ENCODE peak calls at places on chromosomes 1 and 21, in six cellular contexts. X is fibroblast of lung, T is pancreas, O is keratinocyte, L is neural progenitor cell, V is Peyer's patch. D is an unnamed sample. For H3K4me1, the result is how much of the 10 kb centered on the place peaks cover.

GRCh38 chr21:46065215-46065992 is 32.5 kb upstream of the COL6A2 start:
- DNase-seq in T (no peak), O (no peak), V (peak), L (no peak), X (peak), D (no peak)

GRCh38 chr1:229843627-229844238 is 217.7 kb downstream of the URB2 start:
- DNase-seq in T (no peak), O (no peak), L (no peak), X (peak), V (peak), D (peak)

GRCh38 chr1:180171691-180172090 is 17.0 kb downstream of the QSOX1 start:
- DNase-seq in T (no peak), O (no peak), L (no peak), X (no peak), V (peak), D (no peak)

GRCh38 chr21:46628868-46629267 is 6.6 kb upstream of the PRMT2 start:
- DNase-seq in V (no peak), X (no peak), O (no peak), T (no peak), L (no peak), D (no peak)

GRCh38 chr1:37795340-37796110 is 1.9 kb downstream of the MANEAL start:
- DNase-seq in V (peak), T (peak), L (peak), O (no peak), X (peak), D (peak)

GRCh38 chr1:143735764-143736461 is 235.9 kb downstream of the FAM72C start:
- DNase-seq in O (no peak), L (no peak), X (no peak), T (peak), V (no peak), D (peak)

GRCh38 chr1:3002349-3003038 is 18.8 kb upstream of the ACTRT2 start:
- DNase-seq in V (peak), T (no peak), L (no peak), X (no peak), O (no peak), D (peak)

GRCh38 chr1:104291156-104291555 is 541.5 kb downstream of the AMY1C start:
- DNase-seq in O (no peak), X (no peak), L (no peak), V (no peak), T (no peak), D (no peak)

GRCh38 chr1:30740251-30740951 is 17.0 kb upstream of the MATN1 start:
- DNase-seq in V (no peak), O (no peak), X (no peak), L (no peak), T (peak), D (no peak)

GRCh38 chr1:218383681-218384080 is 38.5 kb downstream of the TGFB2 start:
- DNase-seq in X (no peak), O (no peak), T (no peak), L (no peak), V (no peak), D (no peak)

GRCh38 chr1:187390157-187390556 is 561.4 kb downstream of the PLA2G4A start:
- DNase-seq in V (no peak), O (no peak), T (no peak), X (peak), L (no peak), D (no peak)

GRCh38 chr1:90488451-90488850 is 228.7 kb downstream of the BARHL2 start:
- DNase-seq in X (peak), O (no peak), T (no peak), V (no peak), L (no peak), D (no peak)

GRCh38 chr21:36589352-36589971 is 109.5 kb upstream of the SIM2 start:
- DNase-seq in X (peak), V (no peak), L (peak), O (no peak), T (peak), D (peak)

GRCh38 chr21:41537356-41537755 is 29.4 kb upstream of the TMPRSS2 start:
- DNase-seq in T (no peak), L (no peak), V (no peak), X (peak), O (no peak), D (no peak)

GRCh38 chr1:162019006-162019405 is 4.7 kb downstream of the OLFML2B start:
- DNase-seq in L (no peak), X (peak), T (no peak), O (peak), V (no peak), D (no peak)

GRCh38 chr1:52532732-52533327 is 20.1 kb downstream of the TUT4 start:
- DNase-seq in O (no peak), X (no peak), T (no peak), V (no peak), L (no peak), D (no peak)

GRCh38 chr1:170768929-170769328 is 105.0 kb downstream of the PRRX1 start:
- DNase-seq in T (no peak), O (no peak), L (peak), V (no peak), X (no peak), D (no peak)

GRCh38 chr1:168081373-168082007 is 55.2 kb downstream of the GPR161 start:
- DNase-seq in O (no peak), T (no peak), L (no peak), X (peak), V (no peak), D (no peak)

GRCh38 chr21:38438476-38438893 is 59.8 kb downstream of the ERG start:
- DNase-seq in L (no peak), V (no peak), O (no peak), X (peak), T (no peak), D (no peak)

GRCh38 chr1:53733975-53734649 is 4.9 kb downstream of the GLIS1 start:
- DNase-seq in L (no peak), O (no peak), X (peak), V (no peak), T (no peak), D (no peak)

GRCh38 chr1:32701951-32702598 is 495 bp downstream of the SYNC start:
- DNase-seq in V (no peak), X (peak), L (peak), T (peak), O (no peak), D (peak)

GRCh38 chr1:205783904-205784303 is 8.6 kb upstream of the RAB29 start:
- DNase-seq in O (no peak), X (peak), V (no peak), L (peak), T (no peak), D (no peak)

GRCh38 chr1:169105434-169106094 is 926 bp upstream of the ATP1B1 start:
- DNase-seq in O (no peak), L (peak), T (peak), X (peak), V (peak), D (peak)

GRCh38 chr1:7255303-7256058 is 470.2 kb downstream of the CAMTA1 start:
- DNase-seq in V (no peak), L (no peak), T (no peak), O (no peak), X (peak), D (no peak)

GRCh38 chr21:41488080-41488479 is 19.9 kb downstream of the TMPRSS2 start:
- DNase-seq in O (no peak), V (no peak), L (no peak), T (peak), X (no peak), D (no peak)

GRCh38 chr1:62175568-62176179 is 19.0 kb upstream of the L1TD1 start:
- DNase-seq in O (no peak), L (peak), X (peak), V (peak), T (no peak), D (no peak)

GRCh38 chr21:40118527-40118926 is 251.3 kb downstream of the PCP4 start:
- DNase-seq in V (no peak), O (no peak), L (no peak), T (no peak), X (peak), D (no peak)

GRCh38 chr1:47630346-47630745 is 192.5 kb downstream of the FOXD2 start:
- DNase-seq in O (no peak), L (no peak), T (no peak), X (no peak), V (no peak), D (no peak)

GRCh38 chr1:32681501-32681900 is 21.1 kb downstream of the SYNC start:
- DNase-seq in T (no peak), O (no peak), L (no peak), V (no peak), X (peak), D (no peak)

GRCh38 chr1:38858833-38859560 is 575 bp downstream of the RRAGC start:
- DNase-seq in O (peak), V (peak), T (peak), X (peak), L (no peak), D (peak)

GRCh38 chr1:11714831-11715574 is 20.9 kb upstream of the AGTRAP start:
- DNase-seq in L (no peak), X (no peak), V (no peak), T (no peak), O (no peak), D (no peak)

GRCh38 chr1:75732703-75733102 is 8.2 kb downstream of the ACADM start:
- DNase-seq in L (no peak), V (no peak), O (no peak), X (peak), T (no peak), D (no peak)

GRCh38 chr1:225737179-225737578 is 40.4 kb upstream of the SRP9 start:
- DNase-seq in V (no peak), T (no peak), O (no peak), X (no peak), L (no peak), D (no peak)

DNA sequence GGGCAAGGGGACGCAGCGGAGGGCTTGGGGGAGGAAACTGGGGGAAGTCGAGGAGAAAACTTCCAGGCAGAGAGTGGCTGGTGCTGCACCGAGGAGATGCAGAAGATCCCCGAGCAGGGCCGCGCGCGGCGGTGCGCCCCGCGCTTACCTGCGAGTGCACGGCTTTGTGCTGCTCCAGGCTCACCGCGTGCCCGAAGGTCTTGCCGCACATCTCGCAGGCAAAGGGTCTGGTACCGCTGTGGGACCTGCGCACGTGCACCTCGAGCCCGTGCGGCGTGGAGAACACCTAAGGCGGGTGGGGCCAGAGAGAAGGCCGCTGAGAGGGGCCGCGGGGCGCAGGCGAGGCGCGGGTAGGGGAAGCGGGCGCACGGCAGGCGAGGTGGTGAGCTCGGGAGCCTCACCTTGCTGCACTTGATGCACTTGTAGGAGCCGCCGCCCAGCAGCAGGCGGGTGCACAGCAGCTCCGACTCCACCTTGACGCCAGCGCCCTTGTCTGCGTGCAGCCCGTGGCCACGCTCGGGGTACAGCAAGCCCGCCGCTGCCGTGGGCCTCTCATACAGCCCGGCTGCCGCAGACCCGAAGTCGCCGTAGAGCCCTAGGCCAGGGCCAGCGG is 6.4 kb downstream of the GFI1 start:
- DNase-seq in V (no peak), O (no peak), X (no peak), L (peak), T (peak), D (peak)
- TF ChIP-seq CTCF in V (no peak), O (no peak), X (no peak), L (no peak), T (no peak), D (no peak)

DNA sequence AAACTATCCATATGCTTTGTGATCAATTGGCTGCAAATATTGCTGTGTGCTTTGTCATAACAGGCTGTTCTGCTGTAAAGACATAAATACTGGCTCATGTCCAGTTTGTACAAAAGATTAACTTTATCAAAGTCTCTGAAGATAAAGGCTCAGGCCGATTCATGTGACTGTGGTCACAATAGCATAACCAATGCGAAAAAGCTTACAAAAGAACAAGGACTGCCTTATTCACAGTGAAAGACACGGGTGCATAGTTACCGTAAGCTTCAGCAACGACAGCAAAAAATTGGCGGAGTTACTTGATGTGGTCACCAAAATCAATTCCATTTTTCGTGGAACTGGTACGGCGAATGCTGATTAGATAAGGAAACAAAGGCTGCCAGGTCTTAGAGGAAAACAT is 173.5 kb upstream of the CHRM3 start:
- DNase-seq in L (no peak), X (peak), T (no peak), V (no peak), O (no peak), D (peak)
- H3K4me1 ChIP-seq in L (under half), X (under half), T (under half), V (under half), O (under half), D (under half)

GRCh38 chr1:204366759-204367158 is 7.0 kb upstream of the PLEKHA6 start:
- DNase-seq in X (no peak), L (peak), O (no peak), V (no peak), T (no peak), D (no peak)
- TF ChIP-seq CTCF in X (peak), L (peak), O (peak), V (no peak), T (no peak), D (no peak)

GRCh38 chr21:29308456-29308783 is 9.7 kb downstream of the BACH1 start:
- DNase-seq in X (peak), O (no peak), L (no peak), V (no peak), T (no peak), D (no peak)
- H3K4me1 ChIP-seq in X (under half), O (under half), L (under half), V (under half), T (half or more), D (under half)

D was measured in mucosa of descending colon.